ENCODE peak calls at places on chromosomes 12 and 14, in five cellular contexts. One of them, this sample, is unnamed.

GRCh38 chr12:126784328-126784921 is 1482.5 kb upstream of the TMEM132C start:
- DNase-seq in stimulated activated CD4-positive, alpha-beta T cell treated with anti-CD3 and anti-CD28 coated beads, TNF-alpha, amount 100 ng/mL, for 24 hours: no peak
- DNase-seq in NCI-H510A treated with DMSO at 0.1 percent for 48 hours: peak
- DNase-seq in activated naive CD4-positive, alpha-beta T cell treated with anti-CD3 and anti-CD28 coated beads for 36 hours: peak
- DNase-seq in activated naive CD8-positive, alpha-beta T cell treated with anti-CD3 and anti-CD28 coated beads for 36 hours: peak
- DNase-seq in this sample: peak

GRCh38 chr14:78848234-78848820 is 678.2 kb downstream of the NRXN3 start:
- DNase-seq in stimulated activated CD4-positive, alpha-beta T cell treated with anti-CD3 and anti-CD28 coated beads, TNF-alpha, amount 100 ng/mL, for 24 hours: no peak
- DNase-seq in NCI-H510A treated with DMSO at 0.1 percent for 48 hours: peak
- DNase-seq in activated naive CD4-positive, alpha-beta T cell treated with anti-CD3 and anti-CD28 coated beads for 36 hours: peak
- DNase-seq in activated naive CD8-positive, alpha-beta T cell treated with anti-CD3 and anti-CD28 coated beads for 36 hours: peak
- DNase-seq in this sample: peak

GRCh38 chr14:75221797-75222196 is 45.4 kb upstream of the TMED10 start:
- DNase-seq in stimulated activated CD4-positive, alpha-beta T cell treated with anti-CD3 and anti-CD28 coated beads, TNF-alpha, amount 100 ng/mL, for 24 hours: no peak
- DNase-seq in NCI-H510A treated with DMSO at 0.1 percent for 48 hours: no peak
- DNase-seq in activated naive CD4-positive, alpha-beta T cell treated with anti-CD3 and anti-CD28 coated beads for 36 hours: no peak
- DNase-seq in activated naive CD8-positive, alpha-beta T cell treated with anti-CD3 and anti-CD28 coated beads for 36 hours: no peak
- DNase-seq in this sample: no peak

GRCh38 chr12:121789800-121790748 is 3.4 kb downstream of the RHOF start:
- DNase-seq in stimulated activated CD4-positive, alpha-beta T cell treated with anti-CD3 and anti-CD28 coated beads, TNF-alpha, amount 100 ng/mL, for 24 hours: peak
- DNase-seq in NCI-H510A treated with DMSO at 0.1 percent for 48 hours: no peak
- DNase-seq in activated naive CD4-positive, alpha-beta T cell treated with anti-CD3 and anti-CD28 coated beads for 36 hours: peak
- DNase-seq in activated naive CD8-positive, alpha-beta T cell treated with anti-CD3 and anti-CD28 coated beads for 36 hours: peak
- DNase-seq in this sample: no peak

GRCh38 chr12:57101892-57102695 is 9.1 kb downstream of the STAT6 start:
- DNase-seq in stimulated activated CD4-positive, alpha-beta T cell treated with anti-CD3 and anti-CD28 coated beads, TNF-alpha, amount 100 ng/mL, for 24 hours: no peak
- DNase-seq in NCI-H510A treated with DMSO at 0.1 percent for 48 hours: no peak
- DNase-seq in activated naive CD4-positive, alpha-beta T cell treated with anti-CD3 and anti-CD28 coated beads for 36 hours: no peak
- DNase-seq in activated naive CD8-positive, alpha-beta T cell treated with anti-CD3 and anti-CD28 coated beads for 36 hours: no peak
- DNase-seq in this sample: no peak

GRCh38 chr12:40701756-40702155 is 9.5 kb downstream of the CNTN1 start:
- DNase-seq in stimulated activated CD4-positive, alpha-beta T cell treated with anti-CD3 and anti-CD28 coated beads, TNF-alpha, amount 100 ng/mL, for 24 hours: no peak
- DNase-seq in NCI-H510A treated with DMSO at 0.1 percent for 48 hours: no peak
- DNase-seq in activated naive CD4-positive, alpha-beta T cell treated with anti-CD3 and anti-CD28 coated beads for 36 hours: no peak
- DNase-seq in activated naive CD8-positive, alpha-beta T cell treated with anti-CD3 and anti-CD28 coated beads for 36 hours: no peak
- DNase-seq in this sample: no peak

GRCh38 chr12:32903318-32903717 is 6.7 kb upstream of the PKP2 start:
- DNase-seq in stimulated activated CD4-positive, alpha-beta T cell treated with anti-CD3 and anti-CD28 coated beads, TNF-alpha, amount 100 ng/mL, for 24 hours: no peak
- DNase-seq in NCI-H510A treated with DMSO at 0.1 percent for 48 hours: no peak
- DNase-seq in activated naive CD4-positive, alpha-beta T cell treated with anti-CD3 and anti-CD28 coated beads for 36 hours: no peak
- DNase-seq in activated naive CD8-positive, alpha-beta T cell treated with anti-CD3 and anti-CD28 coated beads for 36 hours: no peak
- DNase-seq in this sample: no peak

GRCh38 chr12:22792198-22792597 is 167.2 kb downstream of the ETNK1 start:
- DNase-seq in stimulated activated CD4-positive, alpha-beta T cell treated with anti-CD3 and anti-CD28 coated beads, TNF-alpha, amount 100 ng/mL, for 24 hours: no peak
- DNase-seq in NCI-H510A treated with DMSO at 0.1 percent for 48 hours: no peak
- DNase-seq in activated naive CD4-positive, alpha-beta T cell treated with anti-CD3 and anti-CD28 coated beads for 36 hours: no peak
- DNase-seq in activated naive CD8-positive, alpha-beta T cell treated with anti-CD3 and anti-CD28 coated beads for 36 hours: no peak
- DNase-seq in this sample: no peak

GRCh38 chr12:120388711-120389431 is 19.9 kb upstream of the MSI1 start:
- DNase-seq in stimulated activated CD4-positive, alpha-beta T cell treated with anti-CD3 and anti-CD28 coated beads, TNF-alpha, amount 100 ng/mL, for 24 hours: no peak
- DNase-seq in NCI-H510A treated with DMSO at 0.1 percent for 48 hours: no peak
- DNase-seq in activated naive CD4-positive, alpha-beta T cell treated with anti-CD3 and anti-CD28 coated beads for 36 hours: no peak
- DNase-seq in activated naive CD8-positive, alpha-beta T cell treated with anti-CD3 and anti-CD28 coated beads for 36 hours: no peak
- DNase-seq in this sample: no peak

GRCh38 chr12:53423597-53423996 is at the start of gene AMHR2:
- DNase-seq in stimulated activated CD4-positive, alpha-beta T cell treated with anti-CD3 and anti-CD28 coated beads, TNF-alpha, amount 100 ng/mL, for 24 hours: no peak
- DNase-seq in NCI-H510A treated with DMSO at 0.1 percent for 48 hours: no peak
- DNase-seq in activated naive CD4-positive, alpha-beta T cell treated with anti-CD3 and anti-CD28 coated beads for 36 hours: no peak
- DNase-seq in activated naive CD8-positive, alpha-beta T cell treated with anti-CD3 and anti-CD28 coated beads for 36 hours: no peak
- DNase-seq in this sample: no peak

GRCh38 chr14:87045956-87046355 is 947.0 kb downstream of the GALC start:
- DNase-seq in stimulated activated CD4-positive, alpha-beta T cell treated with anti-CD3 and anti-CD28 coated beads, TNF-alpha, amount 100 ng/mL, for 24 hours: no peak
- DNase-seq in NCI-H510A treated with DMSO at 0.1 percent for 48 hours: no peak
- DNase-seq in activated naive CD4-positive, alpha-beta T cell treated with anti-CD3 and anti-CD28 coated beads for 36 hours: no peak
- DNase-seq in activated naive CD8-positive, alpha-beta T cell treated with anti-CD3 and anti-CD28 coated beads for 36 hours: no peak
- DNase-seq in this sample: no peak

GRCh38 chr12:95396849-95397498 is 77.0 kb upstream of the METAP2 start:
- DNase-seq in stimulated activated CD4-positive, alpha-beta T cell treated with anti-CD3 and anti-CD28 coated beads, TNF-alpha, amount 100 ng/mL, for 24 hours: no peak
- DNase-seq in NCI-H510A treated with DMSO at 0.1 percent for 48 hours: no peak
- DNase-seq in activated naive CD4-positive, alpha-beta T cell treated with anti-CD3 and anti-CD28 coated beads for 36 hours: peak
- DNase-seq in activated naive CD8-positive, alpha-beta T cell treated with anti-CD3 and anti-CD28 coated beads for 36 hours: no peak
- DNase-seq in this sample: no peak

GRCh38 chr14:91140672-91141071 is 26.8 kb downstream of the DGLUCY start:
- DNase-seq in stimulated activated CD4-positive, alpha-beta T cell treated with anti-CD3 and anti-CD28 coated beads, TNF-alpha, amount 100 ng/mL, for 24 hours: no peak
- DNase-seq in NCI-H510A treated with DMSO at 0.1 percent for 48 hours: peak
- DNase-seq in activated naive CD4-positive, alpha-beta T cell treated with anti-CD3 and anti-CD28 coated beads for 36 hours: peak
- DNase-seq in activated naive CD8-positive, alpha-beta T cell treated with anti-CD3 and anti-CD28 coated beads for 36 hours: no peak
- DNase-seq in this sample: no peak

This sample was measured in SK-N-DZ.